ENCODE peak calls at places on chromosome 10, in four cellular contexts. One of them, this sample, is unnamed.

GRCh38 chr10:28279878-28280277 is 23.0 kb downstream of the MPP7 start:
- DNase-seq in K562: no peak
- DNase-seq in HepG2: no peak
- DNase-seq in GM12878: no peak
- DNase-seq in this sample: no peak

GRCh38 chr10:126701526-126701925 is 31.0 kb upstream of the C10orf90 start:
- DNase-seq in K562: no peak
- DNase-seq in HepG2: no peak
- DNase-seq in GM12878: no peak
- DNase-seq in this sample: no peak

GRCh38 chr10:111093741-111094380 is 17.0 kb downstream of the ADRA2A start:
- DNase-seq in K562: no peak
- DNase-seq in HepG2: no peak
- DNase-seq in GM12878: no peak
- DNase-seq in this sample: no peak

GRCh38 chr10:14875941-14876340 is 2.7 kb upstream of the SUV39H2 start:
- DNase-seq in K562: no peak
- DNase-seq in HepG2: no peak
- DNase-seq in GM12878: no peak
- DNase-seq in this sample: no peak

GRCh38 chr10:99619851-99620712 is at the start of gene SLC25A28:
- DNase-seq in K562: peak
- DNase-seq in HepG2: peak
- DNase-seq in GM12878: peak
- DNase-seq in this sample: peak

GRCh38 chr10:22308390-22308789 is 7.8 kb upstream of the COMMD3 start:
- DNase-seq in K562: no peak
- DNase-seq in HepG2: no peak
- DNase-seq in GM12878: peak
- DNase-seq in this sample: peak

GRCh38 chr10:79483299-79483698 is 29.0 kb upstream of the EIF5AL1 start:
- DNase-seq in K562: no peak
- DNase-seq in HepG2: no peak
- DNase-seq in GM12878: no peak
- DNase-seq in this sample: no peak

GRCh38 chr10:46527241-46527811 is 29.1 kb downstream of the GPRIN2 start:
- DNase-seq in K562: no peak
- DNase-seq in HepG2: no peak
- DNase-seq in GM12878: no peak
- DNase-seq in this sample: no peak

GRCh38 chr10:132523561-132524442 is 13.8 kb upstream of the INPP5A start:
- DNase-seq in K562: no peak
- DNase-seq in HepG2: no peak
- DNase-seq in GM12878: no peak
- DNase-seq in this sample: no peak

GRCh38 chr10:107686095-107686494 is 521.6 kb upstream of the SORCS1 start:
- DNase-seq in K562: no peak
- DNase-seq in HepG2: no peak
- DNase-seq in GM12878: no peak
- DNase-seq in this sample: no peak

GRCh38 chr10:5818894-5819293 is 5.7 kb upstream of the GDI2 start:
- DNase-seq in K562: no peak
- DNase-seq in HepG2: no peak
- DNase-seq in GM12878: no peak
- DNase-seq in this sample: no peak

GRCh38 chr10:1652151-1652550 is 85.2 kb downstream of the ADARB2 start:
- DNase-seq in K562: no peak
- DNase-seq in HepG2: no peak
- DNase-seq in GM12878: no peak
- DNase-seq in this sample: no peak

GRCh38 chr10:79063071-79063491 is 5.7 kb upstream of the ZMIZ1 start:
- DNase-seq in K562: no peak
- DNase-seq in HepG2: no peak
- DNase-seq in GM12878: no peak
- DNase-seq in this sample: no peak

GRCh38 chr10:133045556-133046483 is 41.9 kb upstream of the ADGRA1 start:
- DNase-seq in K562: no peak
- DNase-seq in HepG2: no peak
- DNase-seq in GM12878: no peak
- DNase-seq in this sample: no peak

GRCh38 chr10:72540193-72540807 is 85.6 kb downstream of the MICU1 start:
- DNase-seq in K562: no peak
- DNase-seq in HepG2: no peak
- DNase-seq in GM12878: no peak
- DNase-seq in this sample: no peak

GRCh38 chr10:27223964-27224363 is 16.6 kb downstream of the ACBD5 start:
- DNase-seq in K562: peak
- DNase-seq in HepG2: peak
- DNase-seq in GM12878: no peak
- DNase-seq in this sample: peak

GRCh38 chr10:11587860-11588259 is 23.6 kb downstream of the USP6NL start:
- DNase-seq in K562: no peak
- DNase-seq in HepG2: no peak
- DNase-seq in GM12878: no peak
- DNase-seq in this sample: no peak

GRCh38 chr10:73894245-73894971 is 16.5 kb upstream of the PLAU start:
- DNase-seq in K562: no peak
- DNase-seq in HepG2: no peak
- DNase-seq in GM12878: no peak
- DNase-seq in this sample: peak

GRCh38 chr10:20466731-20467130 is 430.4 kb downstream of the NEBL start:
- DNase-seq in K562: no peak
- DNase-seq in HepG2: no peak
- DNase-seq in GM12878: no peak
- DNase-seq in this sample: no peak

GRCh38 chr10:79277579-79277978 is 69.7 kb upstream of the PPIF start:
- DNase-seq in K562: no peak
- DNase-seq in HepG2: no peak
- DNase-seq in GM12878: no peak
- DNase-seq in this sample: no peak

GRCh38 chr10:81514811-81515210 is 360.2 kb upstream of the NRG3 start:
- DNase-seq in K562: no peak
- DNase-seq in HepG2: no peak
- DNase-seq in GM12878: no peak
- DNase-seq in this sample: no peak

GRCh38 chr10:71964669-71965515 is 697 bp downstream of the CHST3 start:
- DNase-seq in K562: no peak
- DNase-seq in HepG2: no peak
- DNase-seq in GM12878: no peak
- DNase-seq in this sample: peak

GRCh38 chr10:43982250-43982649 is 333.6 kb upstream of the ZNF32 start:
- DNase-seq in K562: no peak
- DNase-seq in HepG2: no peak
- DNase-seq in GM12878: no peak
- DNase-seq in this sample: no peak

GRCh38 chr10:88893611-88894010 is 13.6 kb downstream of the STAMBPL1 start:
- DNase-seq in K562: no peak
- DNase-seq in HepG2: no peak
- DNase-seq in GM12878: no peak
- DNase-seq in this sample: no peak

GRCh38 chr10:74898201-74898976 is 72.0 kb downstream of the KAT6B start:
- DNase-seq in K562: no peak
- DNase-seq in HepG2: peak
- DNase-seq in GM12878: peak
- DNase-seq in this sample: no peak

GRCh38 chr10:73931767-73932624 is 21.1 kb downstream of the PLAU start:
- DNase-seq in K562: peak
- DNase-seq in HepG2: peak
- DNase-seq in GM12878: peak
- DNase-seq in this sample: no peak

GRCh38 chr10:110404825-110405224 is 92.9 kb upstream of the DUSP5 start:
- DNase-seq in K562: no peak
- DNase-seq in HepG2: no peak
- DNase-seq in GM12878: no peak
- DNase-seq in this sample: no peak

GRCh38 chr10:30037620-30038336 is 21.6 kb downstream of the JCAD start:
- DNase-seq in K562: no peak
- DNase-seq in HepG2: no peak
- DNase-seq in GM12878: no peak
- DNase-seq in this sample: no peak

GRCh38 chr10:34102917-34103506 is 712.1 kb downstream of the PARD3 start:
- DNase-seq in K562: no peak
- DNase-seq in HepG2: no peak
- DNase-seq in GM12878: no peak
- DNase-seq in this sample: no peak

DNA sequence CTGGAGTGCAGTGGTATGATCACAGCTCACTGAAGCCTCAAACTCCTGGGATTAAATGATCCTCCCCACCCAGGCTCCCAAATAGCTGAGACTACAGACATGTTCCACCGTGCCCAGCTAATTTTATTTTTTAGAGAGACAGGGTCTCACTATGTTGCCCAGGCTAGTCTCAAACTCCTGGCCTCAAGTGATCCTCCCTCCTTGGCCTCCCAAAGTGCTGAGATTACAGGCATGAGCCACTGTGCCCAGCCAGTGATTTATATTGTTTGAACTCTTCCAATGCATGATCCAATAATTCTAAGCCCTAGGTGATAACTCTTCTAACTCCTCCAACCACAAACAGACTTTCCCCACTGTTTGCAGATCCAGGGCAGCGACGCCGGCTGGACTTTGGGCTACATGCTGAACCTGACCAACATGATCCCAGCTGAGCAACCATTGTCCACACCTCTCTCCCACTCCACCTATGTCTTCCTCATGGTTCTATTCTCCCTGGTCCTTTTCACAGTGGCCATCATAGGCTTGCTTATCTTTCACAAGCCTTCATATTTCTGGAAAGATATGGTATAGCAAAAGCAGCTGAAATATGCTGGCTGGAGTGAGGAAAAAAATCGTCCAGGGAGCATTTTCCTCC is 41.8 kb upstream of the CC2D2B start:
- DNase-seq in K562: no peak
- DNase-seq in HepG2: peak
- DNase-seq in GM12878: no peak
- DNase-seq in this sample: no peak
- H3K9ac ChIP-seq in K562: no peak
- H3K9ac ChIP-seq in HepG2: no peak
- H3K9ac ChIP-seq in GM12878: no peak
- H3K9ac ChIP-seq in this sample: no peak

DNA sequence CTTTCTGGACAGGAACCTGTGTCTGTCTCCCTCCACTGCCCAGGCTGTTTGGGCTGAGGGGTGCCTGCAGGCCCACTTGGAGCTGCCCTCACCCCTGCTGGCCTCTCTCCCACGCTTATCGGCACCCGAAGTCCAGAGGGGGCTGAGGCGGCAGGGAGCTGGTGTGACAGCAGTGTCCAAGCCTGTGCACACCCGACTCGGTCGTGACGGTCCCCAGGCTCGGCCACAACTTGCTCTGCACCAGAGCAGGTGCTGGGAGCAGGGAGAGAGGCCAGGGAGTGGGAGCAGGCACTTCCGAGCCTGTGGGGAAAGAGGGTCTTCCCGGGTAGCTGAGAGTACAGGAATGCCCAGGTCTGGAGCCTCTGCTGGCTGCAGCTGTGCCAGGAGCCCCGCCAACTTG is 23.0 kb downstream of the INPP5F start:
- DNase-seq in K562: no peak
- DNase-seq in HepG2: no peak
- DNase-seq in GM12878: no peak
- DNase-seq in this sample: no peak
- TF ChIP-seq MYC in K562: no peak
- TF ChIP-seq MYC in HepG2: no peak
- TF ChIP-seq MYC in GM12878: no peak
- TF ChIP-seq MYC in this sample: no peak

GRCh38 chr10:114631678-114632417 is 26.2 kb downstream of the ABLIM1 start:
- DNase-seq in K562: peak
- DNase-seq in HepG2: peak
- DNase-seq in GM12878: no peak
- DNase-seq in this sample: peak
- H3K9ac ChIP-seq in K562: no peak
- H3K9ac ChIP-seq in HepG2: peak
- H3K9ac ChIP-seq in GM12878: no peak
- H3K9ac ChIP-seq in this sample: peak

DNA sequence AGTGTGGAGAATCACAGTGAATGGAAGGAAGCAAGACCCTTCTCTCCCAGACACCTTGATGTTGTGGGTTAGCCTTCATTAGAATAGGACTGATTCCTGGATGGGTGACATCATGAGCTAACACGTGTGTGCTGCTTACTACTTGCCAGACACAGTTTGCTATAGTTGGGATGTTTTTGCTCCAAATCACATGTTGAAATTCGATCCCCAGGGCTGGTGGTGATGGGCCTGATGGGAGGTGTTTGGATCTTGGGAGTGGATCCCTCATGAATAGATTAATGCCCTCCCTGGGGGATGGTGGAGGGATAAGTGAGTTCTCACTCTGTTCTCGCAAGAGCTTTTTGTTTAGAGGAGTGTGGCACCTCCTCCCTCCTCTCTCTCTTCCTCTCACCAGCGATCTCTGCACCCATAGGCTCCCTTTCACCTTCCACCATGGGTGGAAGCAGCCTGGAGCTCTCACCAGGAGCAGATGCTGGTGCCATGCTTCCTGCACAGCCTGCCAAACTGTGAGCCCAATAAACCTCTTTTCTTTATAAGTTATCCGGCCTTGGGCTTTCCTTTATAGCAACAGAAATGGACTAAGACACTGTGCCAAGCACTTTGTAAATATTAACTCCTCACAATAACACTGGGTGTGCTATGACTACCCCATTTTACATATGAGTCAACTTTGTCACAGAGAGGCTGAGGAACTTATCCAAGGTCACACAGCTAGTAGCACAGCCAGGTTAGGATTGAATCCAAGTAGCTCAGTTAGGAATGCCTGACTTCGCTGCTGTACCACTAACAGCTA is 79.5 kb upstream of the KCNMA1 start:
- DNase-seq in K562: no peak
- DNase-seq in HepG2: no peak
- DNase-seq in GM12878: no peak
- DNase-seq in this sample: no peak
- TF ChIP-seq MYC in K562: no peak
- TF ChIP-seq MYC in HepG2: no peak
- TF ChIP-seq MYC in GM12878: no peak
- TF ChIP-seq MYC in this sample: no peak

GRCh38 chr10:32940321-32941264 is 17.4 kb downstream of the ITGB1 start:
- DNase-seq in K562: no peak
- DNase-seq in HepG2: no peak
- DNase-seq in GM12878: no peak
- DNase-seq in this sample: no peak

GRCh38 chr10:32939296-32940111 is 18.5 kb downstream of the ITGB1 start:
- DNase-seq in K562: no peak
- DNase-seq in HepG2: no peak
- DNase-seq in GM12878: no peak
- DNase-seq in this sample: no peak

GRCh38 chr10:32937824-32938482 is 20.1 kb downstream of the ITGB1 start:
- DNase-seq in K562: no peak
- DNase-seq in HepG2: peak
- DNase-seq in GM12878: no peak
- DNase-seq in this sample: peak

GRCh38 chr10:32941357-32941756 is 16.7 kb downstream of the ITGB1 start:
- DNase-seq in K562: no peak
- DNase-seq in HepG2: no peak
- DNase-seq in GM12878: no peak
- DNase-seq in this sample: no peak

GRCh38 chr10:32938554-32939061 is 19.4 kb downstream of the ITGB1 start:
- DNase-seq in K562: no peak
- DNase-seq in HepG2: peak
- DNase-seq in GM12878: no peak
- DNase-seq in this sample: no peak
- H3K9ac ChIP-seq in K562: peak
- H3K9ac ChIP-seq in HepG2: peak
- H3K9ac ChIP-seq in GM12878: no peak
- H3K9ac ChIP-seq in this sample: peak

GRCh38 chr10:130146042-130146441 is 9.9 kb downstream of the GLRX3 start:
- DNase-seq in K562: no peak
- DNase-seq in HepG2: no peak
- DNase-seq in GM12878: no peak
- DNase-seq in this sample: no peak
- TF ChIP-seq MYC in K562: no peak
- TF ChIP-seq MYC in HepG2: no peak
- TF ChIP-seq MYC in GM12878: no peak
- TF ChIP-seq MYC in this sample: no peak